ENCODE peak calls at places on chromosomes 11 and 22, in nine cellular contexts. G is CD8-positive, alpha-beta memory T cell; K is adipocyte; S is uterus; J is heart right ventricle; C is effector memory CD4-positive, alpha-beta T cell; O is esophagus muscularis mucosa; R is CD8-positive, alpha-beta T cell; E is colonic mucosa. B is an unnamed sample. For H3K4me1, the result is how much of the 10 kb centered on the place peaks cover.

GRCh38 chr11:96614101-96614500 is 224.3 kb downstream of the JRKL start:
- DNase-seq in G (no peak), K (no peak), S (no peak), J (no peak), C (no peak), O (no peak), R (no peak), E (no peak), B (no peak)

GRCh38 chr11:115682101-115682500 is 177.9 kb upstream of the CADM1 start:
- DNase-seq in G (no peak), K (no peak), S (no peak), J (no peak), C (no peak), O (no peak), R (no peak), E (no peak), B (no peak)

GRCh38 chr11:30172872-30173271 is 57.9 kb upstream of the FSHB start:
- DNase-seq in G (no peak), K (peak), S (no peak), J (no peak), C (no peak), O (no peak), R (no peak), E (no peak), B (no peak)

GRCh38 chr11:132520199-132520598 is 1012.1 kb downstream of the OPCML start:
- DNase-seq in G (no peak), K (peak), S (no peak), J (no peak), C (no peak), O (no peak), R (no peak), E (no peak), B (no peak)

GRCh38 chr11:18384157-18384641 is 10.2 kb upstream of the LDHA start:
- DNase-seq in G (no peak), K (peak), S (peak), J (peak), C (no peak), O (no peak), R (no peak), E (peak), B (peak)

GRCh38 chr11:36373040-36374010 is 77.2 kb downstream of the PRR5L start:
- DNase-seq in G (no peak), K (no peak), S (no peak), J (no peak), C (no peak), O (no peak), R (no peak), E (no peak), B (peak)

GRCh38 chr11:33376331-33377099 is 119.3 kb downstream of the HIPK3 start:
- DNase-seq in G (no peak), K (peak), S (no peak), J (no peak), C (no peak), O (no peak), R (no peak), E (no peak), B (no peak)

GRCh38 chr11:131864205-131864604 is 493.8 kb downstream of the NTM start:
- DNase-seq in G (no peak), K (no peak), S (no peak), J (no peak), C (no peak), O (no peak), R (no peak), E (no peak), B (no peak)

GRCh38 chr11:126111458-126112116 is 48.9 kb upstream of the CDON start:
- DNase-seq in G (no peak), K (no peak), S (no peak), J (peak), C (no peak), O (no peak), R (no peak), E (no peak), B (peak)

GRCh38 chr11:31355131-31355530 is 14.4 kb downstream of the DCDC1 start:
- DNase-seq in G (no peak), K (no peak), S (no peak), J (no peak), C (no peak), O (no peak), R (no peak), E (no peak), B (no peak)

GRCh38 chr11:3205261-3206127 is 13.1 kb downstream of the MRGPRG start:
- DNase-seq in G (no peak), K (no peak), S (no peak), J (no peak), C (no peak), O (no peak), R (no peak), E (no peak), B (peak)

GRCh38 chr11:79192836-79193235 is 248.0 kb downstream of the TENM4 start:
- DNase-seq in G (no peak), K (no peak), S (no peak), J (no peak), C (no peak), O (no peak), R (no peak), E (no peak), B (no peak)

GRCh38 chr22:19914201-19914943 is 27.2 kb upstream of the COMT start:
- DNase-seq in G (no peak), K (no peak), S (no peak), J (no peak), C (no peak), O (no peak), R (no peak), E (no peak), B (no peak)

GRCh38 chr22:31102441-31103081 is 4.8 kb downstream of the SELENOM start:
- DNase-seq in G (no peak), K (peak), S (peak), J (peak), C (no peak), O (peak), R (no peak), E (peak), B (peak)

GRCh38 chr11:133819114-133819513 is 26.2 kb downstream of the SPATA19 start:
- DNase-seq in G (no peak), K (no peak), S (no peak), J (no peak), C (no peak), O (no peak), R (no peak), E (no peak), B (no peak)

GRCh38 chr22:24833881-24834495 is 28.0 kb downstream of the SGSM1 start:
- DNase-seq in G (no peak), K (no peak), S (no peak), J (no peak), C (no peak), O (no peak), R (no peak), E (no peak), B (no peak)

GRCh38 chr11:63613517-63614135 is 607 bp downstream of the PLAAT3 start:
- DNase-seq in G (peak), K (peak), S (peak), J (peak), C (peak), O (no peak), R (peak), E (peak), B (peak)

GRCh38 chr11:67634366-67635230 is 4.9 kb upstream of the NUDT8 start:
- DNase-seq in G (no peak), K (no peak), S (no peak), J (no peak), C (no peak), O (no peak), R (peak), E (peak), B (no peak)

GRCh38 chr11:22192642-22193347 is at the start of gene ANO5:
- DNase-seq in G (no peak), K (peak), S (peak), J (peak), C (no peak), O (no peak), R (no peak), E (peak), B (peak)

GRCh38 chr11:29844701-29845379 is 172.0 kb downstream of the KCNA4 start:
- DNase-seq in G (no peak), K (no peak), S (no peak), J (no peak), C (no peak), O (no peak), R (no peak), E (no peak), B (no peak)

GRCh38 chr11:12165237-12165875 is 55.0 kb downstream of the MICAL2 start:
- DNase-seq in G (no peak), K (no peak), S (no peak), J (no peak), C (no peak), O (no peak), R (no peak), E (no peak), B (no peak)

GRCh38 chr11:12161603-12162350 is 51.4 kb downstream of the MICAL2 start:
- DNase-seq in G (no peak), K (no peak), S (no peak), J (no peak), C (no peak), O (no peak), R (no peak), E (no peak), B (no peak)

GRCh38 chr11:12162652-12163051 is 52.3 kb downstream of the MICAL2 start:
- DNase-seq in G (no peak), K (no peak), S (no peak), J (no peak), C (no peak), O (no peak), R (no peak), E (no peak), B (no peak)

GRCh38 chr11:12164061-12165014 is 53.9 kb downstream of the MICAL2 start:
- DNase-seq in G (no peak), K (peak), S (no peak), J (no peak), C (no peak), O (no peak), R (no peak), E (no peak), B (no peak)

GRCh38 chr11:12163181-12163841 is 52.9 kb downstream of the MICAL2 start:
- DNase-seq in G (no peak), K (peak), S (peak), J (peak), C (no peak), O (no peak), R (no peak), E (peak), B (peak)
- H3K4me1 ChIP-seq in G (under half), K (under half), S (under half), J (half or more), C (under half), O (half or more), R (under half), E (half or more), B (under half)

DNA sequence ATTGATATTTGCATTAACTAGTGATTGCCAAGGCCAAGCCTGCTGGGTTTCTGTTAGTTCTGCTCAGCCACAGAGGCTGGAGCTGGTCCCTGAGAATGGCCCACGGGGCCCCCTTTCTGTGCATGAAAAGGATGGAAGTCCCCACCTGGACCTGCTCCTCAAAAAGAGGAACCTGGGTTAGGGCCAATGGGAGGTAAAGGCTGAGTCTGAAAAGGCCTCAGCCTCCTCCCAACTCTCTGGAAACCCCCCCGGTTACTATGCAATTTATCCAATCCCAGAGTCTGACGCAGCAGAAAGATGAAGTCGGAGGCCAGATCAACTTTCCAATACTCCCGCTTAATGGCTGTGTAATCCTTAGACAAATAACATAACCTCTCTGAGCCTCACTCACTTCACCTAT is 6.8 kb upstream of the CREB3L1 start:
- DNase-seq in G (no peak), K (no peak), S (no peak), J (no peak), C (no peak), O (no peak), R (no peak), E (no peak), B (no peak)
- H3K4me1 ChIP-seq in G (under half), K (under half), S (under half), J (half or more), C (under half), O (under half), R (under half), E (under half), B (under half)

GRCh38 chr11:47406896-47407745 is 1.3 kb upstream of the SLC39A13 start:
- DNase-seq in G (no peak), K (peak), S (no peak), J (no peak), C (no peak), O (no peak), R (no peak), E (no peak), B (peak)
- H3K4me1 ChIP-seq in G (under half), K (under half), S (under half), J (under half), C (under half), O (under half), R (under half), E (under half), B (under half)

DNA sequence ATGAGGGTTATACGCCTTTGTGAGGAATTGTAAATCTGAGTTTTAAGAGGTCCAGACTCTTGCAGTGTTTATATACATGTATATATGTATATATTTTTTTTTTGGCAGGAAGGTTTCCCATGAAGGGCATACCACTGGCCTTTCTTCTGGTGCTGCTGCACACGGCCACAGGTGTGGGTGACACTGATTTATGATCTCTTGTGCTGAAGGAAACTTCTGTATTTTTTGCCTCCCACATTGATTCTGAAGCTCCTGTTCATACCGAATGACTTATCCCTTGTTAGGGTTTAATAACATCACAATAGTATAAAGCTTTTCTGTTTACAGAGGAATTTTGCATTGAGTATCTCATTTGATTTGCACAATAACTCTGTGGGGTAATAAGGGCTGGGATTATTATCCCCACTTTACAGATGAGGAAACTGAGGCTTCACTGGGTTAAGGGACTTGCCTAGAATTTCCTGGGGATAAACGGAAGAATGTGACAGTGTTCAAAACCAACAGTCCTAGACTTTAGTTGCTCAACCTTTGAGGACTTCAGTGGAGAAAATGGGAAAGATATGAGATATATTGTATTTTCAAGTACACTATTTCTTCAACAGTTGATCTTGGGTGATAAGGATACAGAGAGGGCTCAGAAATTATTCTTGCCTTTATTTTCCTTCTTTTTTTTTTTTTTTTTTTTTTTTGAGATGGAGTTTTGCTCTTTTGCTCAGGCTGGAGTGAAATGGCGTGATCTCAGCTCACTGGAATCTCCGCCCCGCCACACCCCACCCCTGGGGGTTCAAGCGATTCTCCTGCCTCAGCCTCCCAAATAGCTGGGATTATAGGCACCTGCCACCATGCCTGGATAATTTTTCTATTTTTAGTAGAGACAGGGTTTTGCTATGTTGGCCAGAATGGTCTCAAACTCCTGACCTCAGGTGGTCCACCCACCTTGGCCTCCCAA is 70.1 kb downstream of the MICAL2 start:
- DNase-seq in G (no peak), K (peak), S (no peak), J (no peak), C (no peak), O (no peak), R (no peak), E (no peak), B (peak)
- H3K4me1 ChIP-seq in G (under half), K (under half), S (under half), J (half or more), C (under half), O (half or more), R (under half), E (under half), B (under half)

GRCh38 chr11:72930011-72930410 is 115.8 kb downstream of the ATG16L2 start:
- DNase-seq in G (no peak), K (peak), S (no peak), J (no peak), C (no peak), O (no peak), R (no peak), E (no peak), B (peak)
- H3K4me1 ChIP-seq in G (under half), K (under half), S (under half), J (under half), C (under half), O (under half), R (under half), E (under half), B (under half)

DNA sequence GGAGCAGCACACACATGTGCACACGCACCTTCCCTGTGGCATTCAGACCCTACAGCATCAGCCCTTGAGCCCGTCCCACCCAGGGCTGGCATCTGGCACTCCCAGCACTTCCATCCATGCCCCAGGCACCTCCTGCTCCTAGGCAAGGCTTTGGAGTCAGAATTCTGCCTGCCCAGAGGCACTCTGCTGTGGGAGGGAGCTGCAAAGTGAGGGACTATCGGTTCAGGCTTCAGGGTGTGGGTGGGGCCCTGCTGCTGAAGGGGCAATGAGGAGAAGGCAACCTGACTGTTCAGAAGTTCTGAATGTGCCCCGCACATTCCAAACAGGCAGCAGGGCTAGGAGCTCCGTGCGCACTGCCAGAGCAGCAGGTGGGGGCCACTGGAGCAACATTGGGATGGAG is 39.7 kb downstream of the NECTIN1 start:
- DNase-seq in G (no peak), K (no peak), S (no peak), J (no peak), C (no peak), O (no peak), R (no peak), E (no peak), B (no peak)
- H3K4me1 ChIP-seq in G (under half), K (under half), S (under half), J (under half), C (under half), O (under half), R (under half), E (under half), B (under half)

GRCh38 chr11:75827562-75827961 is 12.6 kb downstream of the UVRAG start:
- DNase-seq in G (no peak), K (peak), S (no peak), J (no peak), C (no peak), O (no peak), R (no peak), E (no peak), B (no peak)
- H3K4me1 ChIP-seq in G (under half), K (half or more), S (under half), J (half or more), C (under half), O (half or more), R (under half), E (under half), B (under half)

B was measured in right cardiac atrium.